ENCODE peak calls at places on chromosomes 12 and 14, in ten cellular contexts. One of them, this sample, is unnamed.

GRCh38 chr14:104924421-104925213 is at the start of gene PLD4:
- DNase-seq in RWPE1: no peak
- DNase-seq in NCI-H1092: no peak
- DNase-seq in adrenal gland: no peak
- DNase-seq in upper lobe of right lung: no peak
- DNase-seq in CD8-positive, alpha-beta memory T cell: no peak
- DNase-seq in activated T-cell treated with anti-CD3 and anti-CD28 coated beads for 48 hours: no peak
- DNase-seq in stimulated activated CD4-positive, alpha-beta T cell treated with anti-CD3 and anti-CD28 coated beads, Interleukin-4, amount 100 ng/mL, for 1 hour: no peak
- DNase-seq in GM18507: no peak
- DNase-seq in NCI-H146: no peak
- DNase-seq in this sample: peak

GRCh38 chr12:57276935-57277563 is 26.1 kb upstream of the STAC3 start:
- DNase-seq in NCI-H1092: no peak
- DNase-seq in GM18507: no peak
- DNase-seq in adrenal gland: peak
- DNase-seq in NCI-H146: peak
- DNase-seq in upper lobe of right lung: no peak
- DNase-seq in activated T-cell treated with anti-CD3 and anti-CD28 coated beads for 48 hours: no peak
- DNase-seq in stimulated activated CD4-positive, alpha-beta T cell treated with anti-CD3 and anti-CD28 coated beads, Interleukin-4, amount 100 ng/mL, for 1 hour: peak
- DNase-seq in CD8-positive, alpha-beta memory T cell: no peak
- DNase-seq in RWPE1: no peak
- DNase-seq in this sample: no peak

GRCh38 chr14:83520837-83521236 is 1987.2 kb upstream of the SEL1L start:
- DNase-seq in NCI-H1092: no peak
- DNase-seq in CD8-positive, alpha-beta memory T cell: no peak
- DNase-seq in GM18507: no peak
- DNase-seq in upper lobe of right lung: no peak
- DNase-seq in RWPE1: no peak
- DNase-seq in adrenal gland: no peak
- DNase-seq in NCI-H146: no peak
- DNase-seq in activated T-cell treated with anti-CD3 and anti-CD28 coated beads for 48 hours: no peak
- DNase-seq in stimulated activated CD4-positive, alpha-beta T cell treated with anti-CD3 and anti-CD28 coated beads, Interleukin-4, amount 100 ng/mL, for 1 hour: no peak
- DNase-seq in this sample: no peak

GRCh38 chr14:78083837-78084236 is 86.3 kb upstream of the NRXN3 start:
- DNase-seq in stimulated activated CD4-positive, alpha-beta T cell treated with anti-CD3 and anti-CD28 coated beads, Interleukin-4, amount 100 ng/mL, for 1 hour: no peak
- DNase-seq in NCI-H146: no peak
- DNase-seq in activated T-cell treated with anti-CD3 and anti-CD28 coated beads for 48 hours: no peak
- DNase-seq in adrenal gland: no peak
- DNase-seq in GM18507: no peak
- DNase-seq in NCI-H1092: no peak
- DNase-seq in RWPE1: no peak
- DNase-seq in CD8-positive, alpha-beta memory T cell: no peak
- DNase-seq in upper lobe of right lung: no peak
- DNase-seq in this sample: no peak

GRCh38 chr12:26648999-26649398 is 184.0 kb downstream of the ITPR2 start:
- DNase-seq in adrenal gland: no peak
- DNase-seq in upper lobe of right lung: no peak
- DNase-seq in stimulated activated CD4-positive, alpha-beta T cell treated with anti-CD3 and anti-CD28 coated beads, Interleukin-4, amount 100 ng/mL, for 1 hour: no peak
- DNase-seq in NCI-H1092: no peak
- DNase-seq in activated T-cell treated with anti-CD3 and anti-CD28 coated beads for 48 hours: no peak
- DNase-seq in CD8-positive, alpha-beta memory T cell: no peak
- DNase-seq in NCI-H146: no peak
- DNase-seq in GM18507: no peak
- DNase-seq in RWPE1: no peak
- DNase-seq in this sample: no peak

GRCh38 chr14:104116544-104117340 is 21.6 kb upstream of the KIF26A start:
- DNase-seq in upper lobe of right lung: peak
- DNase-seq in adrenal gland: no peak
- DNase-seq in NCI-H146: no peak
- DNase-seq in stimulated activated CD4-positive, alpha-beta T cell treated with anti-CD3 and anti-CD28 coated beads, Interleukin-4, amount 100 ng/mL, for 1 hour: peak
- DNase-seq in activated T-cell treated with anti-CD3 and anti-CD28 coated beads for 48 hours: no peak
- DNase-seq in GM18507: no peak
- DNase-seq in NCI-H1092: no peak
- DNase-seq in CD8-positive, alpha-beta memory T cell: peak
- DNase-seq in RWPE1: peak
- DNase-seq in this sample: no peak

GRCh38 chr12:131671276-131671675 is 39.6 kb upstream of the SFSWAP start:
- DNase-seq in RWPE1: no peak
- DNase-seq in upper lobe of right lung: no peak
- DNase-seq in activated T-cell treated with anti-CD3 and anti-CD28 coated beads for 48 hours: no peak
- DNase-seq in NCI-H1092: no peak
- DNase-seq in NCI-H146: no peak
- DNase-seq in adrenal gland: no peak
- DNase-seq in CD8-positive, alpha-beta memory T cell: no peak
- DNase-seq in stimulated activated CD4-positive, alpha-beta T cell treated with anti-CD3 and anti-CD28 coated beads, Interleukin-4, amount 100 ng/mL, for 1 hour: no peak
- DNase-seq in GM18507: no peak
- DNase-seq in this sample: no peak

GRCh38 chr12:32671930-32672785 is 6.9 kb upstream of the DNM1L start:
- DNase-seq in stimulated activated CD4-positive, alpha-beta T cell treated with anti-CD3 and anti-CD28 coated beads, Interleukin-4, amount 100 ng/mL, for 1 hour: no peak
- DNase-seq in activated T-cell treated with anti-CD3 and anti-CD28 coated beads for 48 hours: no peak
- DNase-seq in NCI-H146: peak
- DNase-seq in GM18507: no peak
- DNase-seq in RWPE1: peak
- DNase-seq in adrenal gland: peak
- DNase-seq in NCI-H1092: peak
- DNase-seq in upper lobe of right lung: no peak
- DNase-seq in CD8-positive, alpha-beta memory T cell: no peak
- DNase-seq in this sample: no peak

GRCh38 chr14:88417594-88417993 is 32.1 kb downstream of the SPATA7 start:
- DNase-seq in RWPE1: no peak
- DNase-seq in CD8-positive, alpha-beta memory T cell: no peak
- DNase-seq in NCI-H146: no peak
- DNase-seq in NCI-H1092: no peak
- DNase-seq in upper lobe of right lung: no peak
- DNase-seq in adrenal gland: no peak
- DNase-seq in activated T-cell treated with anti-CD3 and anti-CD28 coated beads for 48 hours: no peak
- DNase-seq in stimulated activated CD4-positive, alpha-beta T cell treated with anti-CD3 and anti-CD28 coated beads, Interleukin-4, amount 100 ng/mL, for 1 hour: no peak
- DNase-seq in GM18507: no peak
- DNase-seq in this sample: no peak

GRCh38 chr14:52033131-52033642 is 35.7 kb downstream of the NID2 start:
- DNase-seq in NCI-H1092: no peak
- DNase-seq in stimulated activated CD4-positive, alpha-beta T cell treated with anti-CD3 and anti-CD28 coated beads, Interleukin-4, amount 100 ng/mL, for 1 hour: no peak
- DNase-seq in GM18507: no peak
- DNase-seq in adrenal gland: no peak
- DNase-seq in activated T-cell treated with anti-CD3 and anti-CD28 coated beads for 48 hours: no peak
- DNase-seq in CD8-positive, alpha-beta memory T cell: no peak
- DNase-seq in RWPE1: no peak
- DNase-seq in upper lobe of right lung: no peak
- DNase-seq in NCI-H146: no peak
- DNase-seq in this sample: no peak

GRCh38 chr12:103028881-103029280 is 71.4 kb downstream of the ASCL1 start:
- DNase-seq in stimulated activated CD4-positive, alpha-beta T cell treated with anti-CD3 and anti-CD28 coated beads, Interleukin-4, amount 100 ng/mL, for 1 hour: no peak
- DNase-seq in GM18507: no peak
- DNase-seq in NCI-H1092: no peak
- DNase-seq in activated T-cell treated with anti-CD3 and anti-CD28 coated beads for 48 hours: no peak
- DNase-seq in adrenal gland: no peak
- DNase-seq in upper lobe of right lung: no peak
- DNase-seq in RWPE1: no peak
- DNase-seq in NCI-H146: no peak
- DNase-seq in CD8-positive, alpha-beta memory T cell: no peak
- DNase-seq in this sample: no peak

GRCh38 chr12:66804555-66804954 is 125.7 kb upstream of the GRIP1 start:
- DNase-seq in stimulated activated CD4-positive, alpha-beta T cell treated with anti-CD3 and anti-CD28 coated beads, Interleukin-4, amount 100 ng/mL, for 1 hour: no peak
- DNase-seq in NCI-H146: peak
- DNase-seq in RWPE1: no peak
- DNase-seq in activated T-cell treated with anti-CD3 and anti-CD28 coated beads for 48 hours: no peak
- DNase-seq in CD8-positive, alpha-beta memory T cell: no peak
- DNase-seq in upper lobe of right lung: no peak
- DNase-seq in adrenal gland: no peak
- DNase-seq in GM18507: no peak
- DNase-seq in NCI-H1092: peak
- DNase-seq in this sample: no peak

GRCh38 chr12:109545826-109546225 is 27.5 kb downstream of the MMAB start:
- DNase-seq in upper lobe of right lung: no peak
- DNase-seq in NCI-H1092: no peak
- DNase-seq in adrenal gland: no peak
- DNase-seq in RWPE1: no peak
- DNase-seq in activated T-cell treated with anti-CD3 and anti-CD28 coated beads for 48 hours: no peak
- DNase-seq in stimulated activated CD4-positive, alpha-beta T cell treated with anti-CD3 and anti-CD28 coated beads, Interleukin-4, amount 100 ng/mL, for 1 hour: no peak
- DNase-seq in GM18507: no peak
- DNase-seq in NCI-H146: no peak
- DNase-seq in CD8-positive, alpha-beta memory T cell: no peak
- DNase-seq in this sample: no peak

This sample was measured in Peyer's patch.